ENCODE peak calls at places on chromosomes 6 and 20, in six cellular contexts. One of them, this sample, is unnamed. For H3K9me3, the result is how much of the 10 kb centered on the place peaks cover.

GRCh38 chr6:31473780-31474725 is 23.9 kb upstream of the MICB start:
- DNase-seq in aorta: no peak
- DNase-seq in IMR-90: peak
- DNase-seq in mesenchymal stem cell: no peak
- DNase-seq in A549: no peak
- DNase-seq in breast epithelium: no peak
- DNase-seq in this sample: peak

GRCh38 chr6:160431791-160432404 is 83.7 kb downstream of the SLC22A3 start:
- DNase-seq in aorta: no peak
- DNase-seq in IMR-90: no peak
- DNase-seq in mesenchymal stem cell: no peak
- DNase-seq in A549: no peak
- DNase-seq in breast epithelium: no peak
- DNase-seq in this sample: no peak

GRCh38 chr6:145310116-145310515 is 425.2 kb downstream of the EPM2A start:
- DNase-seq in aorta: no peak
- DNase-seq in IMR-90: peak
- DNase-seq in mesenchymal stem cell: peak
- DNase-seq in A549: no peak
- DNase-seq in breast epithelium: no peak
- DNase-seq in this sample: no peak

GRCh38 chr6:14925627-14926026 is 320.2 kb upstream of the JARID2 start:
- DNase-seq in aorta: no peak
- DNase-seq in IMR-90: peak
- DNase-seq in mesenchymal stem cell: no peak
- DNase-seq in A549: no peak
- DNase-seq in breast epithelium: no peak
- DNase-seq in this sample: no peak

GRCh38 chr6:9977451-9977850 is 437.4 kb downstream of the TFAP2A start:
- DNase-seq in aorta: no peak
- DNase-seq in IMR-90: no peak
- DNase-seq in mesenchymal stem cell: no peak
- DNase-seq in A549: no peak
- DNase-seq in breast epithelium: no peak
- DNase-seq in this sample: no peak

GRCh38 chr6:113903666-113904330 is 46.7 kb downstream of the MARCKS start:
- DNase-seq in aorta: no peak
- DNase-seq in IMR-90: peak
- DNase-seq in mesenchymal stem cell: peak
- DNase-seq in A549: no peak
- DNase-seq in breast epithelium: no peak
- DNase-seq in this sample: peak

GRCh38 chr6:118333772-118334171 is 214.3 kb upstream of the PLN start:
- DNase-seq in aorta: no peak
- DNase-seq in IMR-90: no peak
- DNase-seq in mesenchymal stem cell: no peak
- DNase-seq in A549: no peak
- DNase-seq in breast epithelium: no peak
- DNase-seq in this sample: no peak

GRCh38 chr6:3765415-3765814 is 13.9 kb upstream of the PXDC1 start:
- DNase-seq in aorta: no peak
- DNase-seq in IMR-90: no peak
- DNase-seq in mesenchymal stem cell: no peak
- DNase-seq in A549: no peak
- DNase-seq in breast epithelium: no peak
- DNase-seq in this sample: no peak

GRCh38 chr6:17280552-17281090 is 540 bp upstream of the RBM24 start:
- DNase-seq in aorta: peak
- DNase-seq in IMR-90: no peak
- DNase-seq in mesenchymal stem cell: peak
- DNase-seq in A549: peak
- DNase-seq in breast epithelium: no peak
- DNase-seq in this sample: no peak

GRCh38 chr20:45998761-45999160 is 9.9 kb upstream of the MMP9 start:
- DNase-seq in aorta: peak
- DNase-seq in IMR-90: no peak
- DNase-seq in mesenchymal stem cell: no peak
- DNase-seq in A549: no peak
- DNase-seq in breast epithelium: no peak
- DNase-seq in this sample: no peak

GRCh38 chr6:119129148-119129967 is 50.9 kb upstream of the FAM184A start:
- DNase-seq in aorta: no peak
- DNase-seq in IMR-90: peak
- DNase-seq in mesenchymal stem cell: peak
- DNase-seq in A549: peak
- DNase-seq in breast epithelium: no peak
- DNase-seq in this sample: no peak

GRCh38 chr20:58233881-58234528 is 5.6 kb upstream of the ANKRD60 start:
- DNase-seq in aorta: no peak
- DNase-seq in IMR-90: no peak
- DNase-seq in mesenchymal stem cell: peak
- DNase-seq in A549: peak
- DNase-seq in breast epithelium: no peak
- DNase-seq in this sample: no peak

GRCh38 chr6:151075527-151075926 is 164.2 kb upstream of the AKAP12 start:
- DNase-seq in aorta: no peak
- DNase-seq in IMR-90: peak
- DNase-seq in mesenchymal stem cell: no peak
- DNase-seq in A549: no peak
- DNase-seq in breast epithelium: no peak
- DNase-seq in this sample: no peak

GRCh38 chr20:1264727-1265126 is 1.4 kb upstream of the SNPH start:
- DNase-seq in aorta: no peak
- DNase-seq in IMR-90: no peak
- DNase-seq in mesenchymal stem cell: peak
- DNase-seq in A549: no peak
- DNase-seq in breast epithelium: no peak
- DNase-seq in this sample: no peak

GRCh38 chr6:135231469-135231844 is 50.3 kb downstream of the MYB start:
- DNase-seq in aorta: no peak
- DNase-seq in IMR-90: no peak
- DNase-seq in mesenchymal stem cell: no peak
- DNase-seq in A549: no peak
- DNase-seq in breast epithelium: no peak
- DNase-seq in this sample: no peak

GRCh38 chr6:136066005-136066404 is 184.1 kb downstream of the MTFR2 start:
- DNase-seq in aorta: no peak
- DNase-seq in IMR-90: peak
- DNase-seq in mesenchymal stem cell: no peak
- DNase-seq in A549: no peak
- DNase-seq in breast epithelium: no peak
- DNase-seq in this sample: no peak

GRCh38 chr6:15441215-15441868 is 195.5 kb downstream of the JARID2 start:
- DNase-seq in aorta: no peak
- DNase-seq in IMR-90: peak
- DNase-seq in mesenchymal stem cell: peak
- DNase-seq in A549: peak
- DNase-seq in breast epithelium: no peak
- DNase-seq in this sample: no peak

GRCh38 chr20:31414381-31414780 is 8.4 kb upstream of the DEFB121 start:
- DNase-seq in aorta: no peak
- DNase-seq in IMR-90: no peak
- DNase-seq in mesenchymal stem cell: no peak
- DNase-seq in A549: no peak
- DNase-seq in breast epithelium: no peak
- DNase-seq in this sample: no peak
- H3K9me3 ChIP-seq in aorta: under half
- H3K9me3 ChIP-seq in IMR-90: under half
- H3K9me3 ChIP-seq in mesenchymal stem cell: under half
- H3K9me3 ChIP-seq in A549: under half
- H3K9me3 ChIP-seq in breast epithelium: under half
- H3K9me3 ChIP-seq in this sample: under half

DNA sequence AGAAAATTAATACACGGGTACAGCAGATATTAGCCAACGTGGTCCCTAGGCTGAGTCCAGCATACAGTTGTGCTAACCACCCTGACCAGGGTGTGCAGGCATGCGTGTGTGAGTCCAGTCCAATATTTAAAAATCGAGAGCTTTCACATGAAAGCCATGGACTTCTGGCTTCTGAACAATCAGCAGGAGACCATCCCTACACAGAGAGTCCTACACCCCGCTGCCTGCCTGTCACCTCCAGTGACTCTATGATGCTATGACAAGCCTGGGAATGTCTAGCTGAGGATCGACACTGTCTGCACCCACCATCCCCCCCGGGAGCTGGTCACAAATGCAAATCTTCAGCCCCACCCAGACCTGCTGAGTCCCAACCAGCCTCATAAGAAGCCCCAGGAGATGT is 7.9 kb downstream of the ACSS1 start:
- DNase-seq in aorta: no peak
- DNase-seq in IMR-90: no peak
- DNase-seq in mesenchymal stem cell: no peak
- DNase-seq in A549: no peak
- DNase-seq in breast epithelium: no peak
- DNase-seq in this sample: no peak
- H3K27ac ChIP-seq in aorta: no peak
- H3K27ac ChIP-seq in IMR-90: no peak
- H3K27ac ChIP-seq in mesenchymal stem cell: no peak
- H3K27ac ChIP-seq in A549: no peak
- H3K27ac ChIP-seq in breast epithelium: no peak
- H3K27ac ChIP-seq in this sample: no peak

DNA sequence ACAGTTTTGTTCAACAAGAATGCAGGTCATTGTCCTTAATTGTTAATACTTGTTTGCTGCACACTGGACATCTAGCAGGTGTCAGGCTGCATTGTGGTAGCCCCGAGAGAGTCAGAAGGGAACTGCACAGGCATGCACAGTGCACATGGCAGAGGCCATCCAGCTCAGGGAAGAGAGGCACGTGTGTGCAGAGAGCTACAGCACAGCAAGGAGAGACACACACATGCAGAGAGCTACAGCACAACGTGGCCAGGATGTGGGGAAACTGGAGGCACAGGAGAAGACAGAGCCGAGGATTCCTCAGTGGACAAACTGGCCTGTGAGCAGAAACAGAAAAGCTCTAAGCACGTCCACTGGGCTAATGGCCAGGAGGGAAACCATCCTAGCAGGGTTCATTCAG is 272.0 kb downstream of the SMOC2 start:
- DNase-seq in aorta: no peak
- DNase-seq in IMR-90: no peak
- DNase-seq in mesenchymal stem cell: no peak
- DNase-seq in A549: no peak
- DNase-seq in breast epithelium: no peak
- DNase-seq in this sample: no peak
- H3K9me3 ChIP-seq in aorta: under half
- H3K9me3 ChIP-seq in IMR-90: under half
- H3K9me3 ChIP-seq in mesenchymal stem cell: under half
- H3K9me3 ChIP-seq in A549: under half
- H3K9me3 ChIP-seq in breast epithelium: under half
- H3K9me3 ChIP-seq in this sample: under half

GRCh38 chr6:85483041-85483700 is 33.3 kb downstream of the NT5E start:
- DNase-seq in aorta: peak
- DNase-seq in IMR-90: peak
- DNase-seq in mesenchymal stem cell: peak
- DNase-seq in A549: peak
- DNase-seq in breast epithelium: peak
- DNase-seq in this sample: peak
- H3K27ac ChIP-seq in aorta: no peak
- H3K27ac ChIP-seq in IMR-90: no peak
- H3K27ac ChIP-seq in mesenchymal stem cell: peak
- H3K27ac ChIP-seq in A549: no peak
- H3K27ac ChIP-seq in breast epithelium: no peak
- H3K27ac ChIP-seq in this sample: no peak